ENCODE peak calls at places on chromosomes 11 and 22, in seven cellular contexts. One of them, this sample, is unnamed.

GRCh38 chr11:8100605-8101004 is 19.6 kb downstream of the TUB start:
- DNase-seq in GM12865: no peak
- DNase-seq in GF-D8: no peak
- DNase-seq in RWPE1: no peak
- DNase-seq in DMS153: no peak
- DNase-seq in GM23338: no peak
- DNase-seq in cardiac fibroblast: no peak
- DNase-seq in this sample: no peak

GRCh38 chr22:39279170-39279850 is 34.5 kb upstream of the PDGFB start:
- DNase-seq in GM12865: no peak
- DNase-seq in GF-D8: no peak
- DNase-seq in RWPE1: no peak
- DNase-seq in DMS153: no peak
- DNase-seq in GM23338: peak; percentile 45
- DNase-seq in cardiac fibroblast: no peak
- DNase-seq in this sample: no peak

GRCh38 chr11:6433998-6434650 is 6.7 kb downstream of the HPX start:
- DNase-seq in GM12865: peak; percentile 55
- DNase-seq in GF-D8: no peak
- DNase-seq in RWPE1: no peak
- DNase-seq in DMS153: no peak
- DNase-seq in GM23338: no peak
- DNase-seq in cardiac fibroblast: no peak
- DNase-seq in this sample: no peak

GRCh38 chr22:28783786-28784671 is 11.5 kb downstream of the CCDC117 start:
- DNase-seq in GM12865: no peak
- DNase-seq in GF-D8: no peak
- DNase-seq in RWPE1: no peak
- DNase-seq in DMS153: peak; percentile 90
- DNase-seq in GM23338: no peak
- DNase-seq in cardiac fibroblast: no peak
- DNase-seq in this sample: no peak

GRCh38 chr22:37032535-37033460 is 13.3 kb downstream of the MPST start:
- DNase-seq in GM12865: no peak
- DNase-seq in GF-D8: peak; percentile 83
- DNase-seq in RWPE1: peak; percentile 76
- DNase-seq in DMS153: no peak
- DNase-seq in GM23338: peak; percentile 54
- DNase-seq in cardiac fibroblast: peak; percentile 71
- DNase-seq in this sample: peak; percentile 92

GRCh38 chr11:131504199-131504949 is 134.0 kb downstream of the NTM start:
- DNase-seq in GM12865: no peak
- DNase-seq in GF-D8: no peak
- DNase-seq in RWPE1: no peak
- DNase-seq in DMS153: no peak
- DNase-seq in GM23338: peak; percentile 89
- DNase-seq in cardiac fibroblast: no peak
- DNase-seq in this sample: no peak

GRCh38 chr11:31861011-31861410 is 49.9 kb upstream of the PAX6 start:
- DNase-seq in GM12865: no peak
- DNase-seq in GF-D8: no peak
- DNase-seq in RWPE1: no peak
- DNase-seq in DMS153: no peak
- DNase-seq in GM23338: no peak
- DNase-seq in cardiac fibroblast: no peak
- DNase-seq in this sample: no peak

GRCh38 chr22:28514314-28514713 is 165.3 kb downstream of the TTC28 start:
- DNase-seq in GM12865: no peak
- DNase-seq in GF-D8: no peak
- DNase-seq in RWPE1: no peak
- DNase-seq in DMS153: no peak
- DNase-seq in GM23338: no peak
- DNase-seq in cardiac fibroblast: peak; percentile 2
- DNase-seq in this sample: no peak

GRCh38 chr11:68312780-68313573 is 586 bp downstream of the LRP5 start:
- DNase-seq in GM12865: peak; percentile 38
- DNase-seq in GF-D8: no peak
- DNase-seq in RWPE1: peak; percentile 31
- DNase-seq in DMS153: no peak
- DNase-seq in GM23338: peak; percentile 47
- DNase-seq in cardiac fibroblast: no peak
- DNase-seq in this sample: no peak

GRCh38 chr11:118514103-118514502 is 13.2 kb upstream of the TTC36 start:
- DNase-seq in GM12865: no peak
- DNase-seq in GF-D8: no peak
- DNase-seq in RWPE1: no peak
- DNase-seq in DMS153: no peak
- DNase-seq in GM23338: no peak
- DNase-seq in cardiac fibroblast: no peak
- DNase-seq in this sample: no peak

GRCh38 chr11:113137735-113138529 is 176.5 kb upstream of the TTC12 start:
- DNase-seq in GM12865: no peak
- DNase-seq in GF-D8: no peak
- DNase-seq in RWPE1: no peak
- DNase-seq in DMS153: no peak
- DNase-seq in GM23338: no peak
- DNase-seq in cardiac fibroblast: no peak
- DNase-seq in this sample: no peak

GRCh38 chr22:44351685-44352377 is 39.1 kb upstream of the SHISAL1 start:
- DNase-seq in GM12865: peak; percentile 10
- DNase-seq in GF-D8: no peak
- DNase-seq in RWPE1: peak; percentile 76
- DNase-seq in DMS153: peak; percentile 22
- DNase-seq in GM23338: peak; percentile 70
- DNase-seq in cardiac fibroblast: peak; percentile 91
- DNase-seq in this sample: peak; percentile 53

GRCh38 chr11:45922425-45923082 is at the start of gene LARGE2:
- DNase-seq in GM12865: no peak
- DNase-seq in GF-D8: no peak
- DNase-seq in RWPE1: peak; percentile 84
- DNase-seq in DMS153: peak; percentile 55
- DNase-seq in GM23338: peak; percentile 88
- DNase-seq in cardiac fibroblast: no peak
- DNase-seq in this sample: peak; percentile 87

GRCh38 chr11:773425-773824 is 3.9 kb downstream of the GATD1 start:
- DNase-seq in GM12865: no peak
- DNase-seq in GF-D8: no peak
- DNase-seq in RWPE1: no peak
- DNase-seq in DMS153: no peak
- DNase-seq in GM23338: no peak
- DNase-seq in cardiac fibroblast: no peak
- DNase-seq in this sample: no peak